ENCODE peak calls at places on chromosomes 16 and 17, in four cellular contexts. One of them, this sample, is unnamed.

GRCh38 chr16:65967376-65967775 is 399.1 kb upstream of the CDH5 start:
- DNase-seq in iris pigment epithelial cell: peak
- DNase-seq in A673: no peak
- DNase-seq in neural crest cell: no peak
- DNase-seq in this sample: no peak

GRCh38 chr17:79192503-79193500 is 118.2 kb downstream of the ENGASE start:
- DNase-seq in iris pigment epithelial cell: peak
- DNase-seq in A673: peak
- DNase-seq in neural crest cell: peak
- DNase-seq in this sample: peak

GRCh38 chr16:67481561-67482259 is 753 bp upstream of the ATP6V0D1 start:
- DNase-seq in iris pigment epithelial cell: peak
- DNase-seq in A673: peak
- DNase-seq in neural crest cell: no peak
- DNase-seq in this sample: no peak

GRCh38 chr17:76709077-76709950 is 1.5 kb downstream of the MXRA7 start:
- DNase-seq in iris pigment epithelial cell: peak
- DNase-seq in A673: peak
- DNase-seq in neural crest cell: no peak
- DNase-seq in this sample: no peak

GRCh38 chr17:42285346-42286050 is 2.8 kb upstream of the STAT5A start:
- DNase-seq in iris pigment epithelial cell: no peak
- DNase-seq in A673: no peak
- DNase-seq in neural crest cell: no peak
- DNase-seq in this sample: no peak

GRCh38 chr17:30005709-30006320 is 64.4 kb downstream of the EFCAB5 start:
- DNase-seq in iris pigment epithelial cell: peak
- DNase-seq in A673: no peak
- DNase-seq in neural crest cell: no peak
- DNase-seq in this sample: no peak

GRCh38 chr17:76138234-76138895 is 2.7 kb downstream of the FOXJ1 start:
- DNase-seq in iris pigment epithelial cell: no peak
- DNase-seq in A673: no peak
- DNase-seq in neural crest cell: peak
- DNase-seq in this sample: no peak

GRCh38 chr16:29645699-29646187 is 17.3 kb upstream of the SPN start:
- DNase-seq in iris pigment epithelial cell: peak
- DNase-seq in A673: peak
- DNase-seq in neural crest cell: no peak
- DNase-seq in this sample: peak

GRCh38 chr17:247767-248166 is 66.3 kb upstream of the DOC2B start:
- DNase-seq in iris pigment epithelial cell: no peak
- DNase-seq in A673: no peak
- DNase-seq in neural crest cell: no peak
- DNase-seq in this sample: no peak